ENCODE peak calls at places on chromosomes 12 and 14, in ten cellular contexts. K is lower lobe of right lung; Y is esophagus muscularis mucosa; O is CD4-positive, alpha-beta T cell; W is non-pigmented ciliary epithelial cell; M is AG04449; T is T-helper 1 cell; C is stimulated activated CD8-positive, alpha-beta memory T cell treated with anti-CD3 and anti-CD28 coated beads, Interleukin-12 subunit alpha, Interleukin-12 subunit beta, amount 100 ng/mL, for 1 hour; L is AG20443; I is NCI-H1930. P is an unnamed sample.

GRCh38 chr12:27524839-27525238 is 833 bp downstream of the PPFIBP1 start:
- DNase-seq in I (no peak), T (no peak), W (no peak), M (no peak), C (no peak), Y (no peak), O (no peak), L (no peak), K (no peak), P (no peak)

GRCh38 chr12:122064780-122065588 is 13.6 kb upstream of the MLXIP start:
- DNase-seq in W (no peak), C (no peak), L (peak; percentile 57), Y (no peak), T (no peak), O (no peak), I (no peak), M (no peak), K (no peak), P (peak; percentile 57)

GRCh38 chr14:92408186-92408585 is 85.2 kb downstream of the SLC24A4 start:
- DNase-seq in O (no peak), Y (no peak), L (peak; percentile 57), T (no peak), K (no peak), M (no peak), C (no peak), W (peak; percentile 34), I (peak; percentile 22), P (no peak)

GRCh38 chr14:51523243-51523642 is 128.5 kb upstream of the FRMD6 start:
- DNase-seq in K (no peak), I (no peak), T (no peak), O (no peak), L (no peak), Y (no peak), M (no peak), C (no peak), W (no peak), P (no peak)

GRCh38 chr12:57769594-57769993 is 2.3 kb downstream of the METTL1 start:
- DNase-seq in C (no peak), I (no peak), T (no peak), M (no peak), Y (no peak), O (no peak), K (no peak), W (no peak), L (no peak), P (no peak)

GRCh38 chr12:79255326-79255725 is 390.8 kb downstream of the SYT1 start:
- DNase-seq in W (no peak), Y (no peak), M (no peak), C (no peak), T (no peak), K (no peak), L (no peak), O (no peak), I (no peak), P (no peak)

GRCh38 chr12:103855896-103856657 is 15.0 kb upstream of the NT5DC3 start:
- DNase-seq in Y (no peak), I (no peak), K (no peak), T (no peak), W (no peak), L (no peak), O (no peak), C (no peak), M (no peak), P (no peak)

GRCh38 chr14:89121961-89122675 is 294.9 kb downstream of the FOXN3 start:
- DNase-seq in I (no peak), O (no peak), Y (no peak), T (no peak), L (no peak), C (no peak), K (no peak), M (no peak), W (no peak), P (no peak)

GRCh38 chr14:64708148-64709004 is 4.2 kb downstream of the PLEKHG3 start:
- DNase-seq in C (no peak), Y (no peak), M (no peak), W (no peak), L (no peak), I (no peak), K (peak; percentile 75), O (peak; percentile 30), T (peak; percentile 81), P (peak; percentile 35)

GRCh38 chr12:68358532-68359485 is 26.6 kb upstream of the MDM1 start:
- DNase-seq in Y (no peak), I (no peak), K (no peak), C (peak; percentile 58), M (peak; percentile 62), L (peak; percentile 64), T (peak; percentile 82), O (peak; percentile 36), W (peak; percentile 53), P (peak; percentile 7)

GRCh38 chr12:93442411-93443340 is 929 bp upstream of the UBE2N start:
- DNase-seq in T (no peak), I (no peak), O (no peak), M (no peak), W (no peak), K (no peak), Y (no peak), L (no peak), C (no peak), P (no peak)

GRCh38 chr14:69288956-69289705 is 29.2 kb downstream of the GALNT16 start:
- DNase-seq in I (no peak), W (no peak), K (no peak), M (no peak), O (no peak), Y (no peak), T (no peak), C (no peak), L (peak; percentile 40), P (no peak)

GRCh38 chr14:77882098-77882497 is 82.2 kb downstream of the ADCK1 start:
- DNase-seq in O (no peak), M (no peak), T (no peak), C (no peak), Y (no peak), L (peak; percentile 47), K (no peak), W (no peak), I (no peak), P (peak; percentile 25)

GRCh38 chr14:63800651-63801385 is 52.0 kb upstream of the SYNE2 start:
- DNase-seq in O (no peak), M (no peak), T (no peak), I (no peak), K (no peak), W (no peak), C (no peak), Y (no peak), L (no peak), P (no peak)

GRCh38 chr14:100147181-100147631 is 12.2 kb downstream of the DEGS2 start:
- DNase-seq in Y (no peak), T (peak; percentile 42), W (no peak), M (no peak), O (peak; percentile 63), C (peak; percentile 39), K (peak; percentile 70), L (no peak), I (no peak), P (no peak)

GRCh38 chr12:52956987-52957386 is 8.1 kb downstream of the KRT18 start:
- DNase-seq in K (no peak), L (no peak), M (no peak), T (no peak), C (no peak), W (no peak), Y (no peak), O (no peak), I (no peak), P (no peak)

GRCh38 chr14:49770212-49770817 is 2.4 kb downstream of the KLHDC2 start:
- DNase-seq in L (no peak), M (no peak), I (no peak), W (no peak), O (no peak), Y (no peak), T (no peak), K (no peak), C (no peak), P (no peak)

GRCh38 chr14:89205137-89205740 is 211.8 kb downstream of the FOXN3 start:
- DNase-seq in M (no peak), L (no peak), Y (no peak), W (no peak), O (no peak), K (no peak), C (no peak), T (no peak), I (no peak), P (no peak)

GRCh38 chr12:117076410-117077372 is 22.5 kb downstream of the TESC start:
- DNase-seq in T (no peak), O (no peak), M (no peak), I (no peak), C (no peak), Y (no peak), W (no peak), L (no peak), K (no peak), P (no peak)

GRCh38 chr14:49134940-49135339 is 451.2 kb downstream of the RPS29 start:
- DNase-seq in L (no peak), Y (no peak), O (no peak), C (no peak), T (no peak), W (no peak), K (no peak), M (no peak), I (no peak), P (no peak)

P was measured in nucleus accumbens.